ENCODE peak calls at places on chromosomes 4 and X, in nine cellular contexts. One of them, this sample, is unnamed.
A peak's percentile ranks its signal among the peaks of the same experiment; 100 is the strongest.

GRCh38 chr4:120008075-120008474 is 58.6 kb downstream of the MAD2L1 start:
- DNase-seq in GM23338: no peak
- DNase-seq in OCI-LY7: no peak
- DNase-seq in heart left ventricle: no peak
- DNase-seq in astrocyte: no peak
- DNase-seq in SK-N-SH: no peak
- DNase-seq in uterus: no peak
- DNase-seq in K562: no peak
- DNase-seq in gastrocnemius medialis: no peak
- DNase-seq in this sample: no peak

GRCh38 chrX:38220024-38220935 is at the start of gene SRPX:
- DNase-seq in GM23338: peak; percentile 63
- DNase-seq in OCI-LY7: no peak
- DNase-seq in heart left ventricle: peak; percentile 61
- DNase-seq in astrocyte: peak; percentile 34
- DNase-seq in SK-N-SH: peak; percentile 53
- DNase-seq in uterus: peak; percentile 32
- DNase-seq in K562: peak; percentile 13
- DNase-seq in gastrocnemius medialis: no peak
- DNase-seq in this sample: no peak

GRCh38 chrX:118182050-118182449 is 65.4 kb upstream of the KLHL13 start:
- DNase-seq in GM23338: no peak
- DNase-seq in OCI-LY7: no peak
- DNase-seq in heart left ventricle: no peak
- DNase-seq in astrocyte: peak; percentile 45
- DNase-seq in SK-N-SH: no peak
- DNase-seq in uterus: no peak
- DNase-seq in K562: no peak
- DNase-seq in gastrocnemius medialis: no peak
- DNase-seq in this sample: no peak

GRCh38 chrX:100662791-100663190 is 18.8 kb downstream of the SRPX2 start:
- DNase-seq in GM23338: no peak
- DNase-seq in OCI-LY7: no peak
- DNase-seq in heart left ventricle: no peak
- DNase-seq in astrocyte: no peak
- DNase-seq in SK-N-SH: no peak
- DNase-seq in uterus: no peak
- DNase-seq in K562: no peak
- DNase-seq in gastrocnemius medialis: no peak
- DNase-seq in this sample: no peak

GRCh38 chrX:46488712-46489111 is 56.5 kb downstream of the ZNF674 start:
- DNase-seq in GM23338: peak; percentile 55
- DNase-seq in OCI-LY7: no peak
- DNase-seq in heart left ventricle: no peak
- DNase-seq in astrocyte: no peak
- DNase-seq in SK-N-SH: no peak
- DNase-seq in uterus: no peak
- DNase-seq in K562: no peak
- DNase-seq in gastrocnemius medialis: no peak
- DNase-seq in this sample: no peak

GRCh38 chrX:141158084-141158483 is 18.8 kb downstream of the LDOC1 start:
- DNase-seq in GM23338: no peak
- DNase-seq in OCI-LY7: no peak
- DNase-seq in heart left ventricle: no peak
- DNase-seq in astrocyte: no peak
- DNase-seq in SK-N-SH: no peak
- DNase-seq in uterus: no peak
- DNase-seq in K562: no peak
- DNase-seq in gastrocnemius medialis: no peak
- DNase-seq in this sample: no peak

GRCh38 chr4:28916585-28916984 is 1803.6 kb upstream of the PCDH7 start:
- DNase-seq in GM23338: no peak
- DNase-seq in OCI-LY7: no peak
- DNase-seq in heart left ventricle: no peak
- DNase-seq in astrocyte: no peak
- DNase-seq in SK-N-SH: no peak
- DNase-seq in uterus: no peak
- DNase-seq in K562: no peak
- DNase-seq in gastrocnemius medialis: no peak
- DNase-seq in this sample: no peak

GRCh38 chr4:82043809-82044137 is 330.0 kb downstream of the HNRNPD start:
- DNase-seq in GM23338: no peak
- DNase-seq in OCI-LY7: no peak
- DNase-seq in heart left ventricle: no peak
- DNase-seq in astrocyte: no peak
- DNase-seq in SK-N-SH: peak; percentile 3
- DNase-seq in uterus: no peak
- DNase-seq in K562: no peak
- DNase-seq in gastrocnemius medialis: no peak
- DNase-seq in this sample: no peak

GRCh38 chrX:10744011-10744410 is 123.6 kb upstream of the MID1 start:
- DNase-seq in GM23338: no peak
- DNase-seq in OCI-LY7: no peak
- DNase-seq in heart left ventricle: no peak
- DNase-seq in astrocyte: no peak
- DNase-seq in SK-N-SH: peak; percentile 17
- DNase-seq in uterus: no peak
- DNase-seq in K562: no peak
- DNase-seq in gastrocnemius medialis: no peak
- DNase-seq in this sample: no peak

GRCh38 chr4:2924286-2924685 is 38.9 kb downstream of the NOP14 start:
- DNase-seq in GM23338: no peak
- DNase-seq in OCI-LY7: no peak
- DNase-seq in heart left ventricle: no peak
- DNase-seq in astrocyte: no peak
- DNase-seq in SK-N-SH: no peak
- DNase-seq in uterus: no peak
- DNase-seq in K562: no peak
- DNase-seq in gastrocnemius medialis: peak; percentile 6
- DNase-seq in this sample: no peak

GRCh38 chr4:14130551-14130950 is 503.0 kb upstream of the BOD1L1 start:
- DNase-seq in GM23338: no peak
- DNase-seq in OCI-LY7: no peak
- DNase-seq in heart left ventricle: no peak
- DNase-seq in astrocyte: peak; percentile 3
- DNase-seq in SK-N-SH: no peak
- DNase-seq in uterus: no peak
- DNase-seq in K562: no peak
- DNase-seq in gastrocnemius medialis: no peak
- DNase-seq in this sample: no peak

GRCh38 chr4:57098945-57099344 is 11.2 kb downstream of the IGFBP7 start:
- DNase-seq in GM23338: no peak
- DNase-seq in OCI-LY7: no peak
- DNase-seq in heart left ventricle: no peak
- DNase-seq in astrocyte: peak; percentile 91
- DNase-seq in SK-N-SH: no peak
- DNase-seq in uterus: no peak
- DNase-seq in K562: no peak
- DNase-seq in gastrocnemius medialis: no peak
- DNase-seq in this sample: no peak

GRCh38 chrX:112211459-112211858 is 128.9 kb upstream of the TRPC5 start:
- DNase-seq in GM23338: no peak
- DNase-seq in OCI-LY7: no peak
- DNase-seq in heart left ventricle: no peak
- DNase-seq in astrocyte: peak; percentile 54
- DNase-seq in SK-N-SH: no peak
- DNase-seq in uterus: no peak
- DNase-seq in K562: no peak
- DNase-seq in gastrocnemius medialis: no peak
- DNase-seq in this sample: no peak

GRCh38 chr4:139814285-139815015 is 148.8 kb downstream of the MGST2 start:
- DNase-seq in GM23338: no peak
- DNase-seq in OCI-LY7: no peak
- DNase-seq in heart left ventricle: no peak
- DNase-seq in astrocyte: peak; percentile 48
- DNase-seq in SK-N-SH: no peak
- DNase-seq in uterus: peak; percentile 61
- DNase-seq in K562: no peak
- DNase-seq in gastrocnemius medialis: peak; percentile 46
- DNase-seq in this sample: no peak

GRCh38 chr4:37689353-37689752 is 3.2 kb upstream of the RELL1 start:
- DNase-seq in GM23338: no peak
- DNase-seq in OCI-LY7: no peak
- DNase-seq in heart left ventricle: no peak
- DNase-seq in astrocyte: no peak
- DNase-seq in SK-N-SH: no peak
- DNase-seq in uterus: no peak
- DNase-seq in K562: no peak
- DNase-seq in gastrocnemius medialis: no peak
- DNase-seq in this sample: no peak

GRCh38 chrX:140432328-140433025 is 72.4 kb downstream of the SOX3 start:
- DNase-seq in GM23338: no peak
- DNase-seq in OCI-LY7: no peak
- DNase-seq in heart left ventricle: no peak
- DNase-seq in astrocyte: peak; percentile 31
- DNase-seq in SK-N-SH: no peak
- DNase-seq in uterus: no peak
- DNase-seq in K562: no peak
- DNase-seq in gastrocnemius medialis: no peak
- DNase-seq in this sample: no peak

GRCh38 chrX:152170621-152171020 is 32.2 kb upstream of the MAGEA10 start:
- DNase-seq in GM23338: no peak
- DNase-seq in OCI-LY7: no peak
- DNase-seq in heart left ventricle: no peak
- DNase-seq in astrocyte: no peak
- DNase-seq in SK-N-SH: no peak
- DNase-seq in uterus: no peak
- DNase-seq in K562: no peak
- DNase-seq in gastrocnemius medialis: no peak
- DNase-seq in this sample: no peak

GRCh38 chrX:126733874-126734273 is 85.7 kb upstream of the PRR32 start:
- DNase-seq in GM23338: no peak
- DNase-seq in OCI-LY7: no peak
- DNase-seq in heart left ventricle: no peak
- DNase-seq in astrocyte: no peak
- DNase-seq in SK-N-SH: no peak
- DNase-seq in uterus: no peak
- DNase-seq in K562: no peak
- DNase-seq in gastrocnemius medialis: no peak
- DNase-seq in this sample: no peak

GRCh38 chr4:26558166-26558895 is 25.6 kb upstream of the TBC1D19 start:
- DNase-seq in GM23338: no peak
- DNase-seq in OCI-LY7: no peak
- DNase-seq in heart left ventricle: no peak
- DNase-seq in astrocyte: no peak
- DNase-seq in SK-N-SH: no peak
- DNase-seq in uterus: no peak
- DNase-seq in K562: no peak
- DNase-seq in gastrocnemius medialis: no peak
- DNase-seq in this sample: no peak

GRCh38 chrX:40153335-40154221 is 55.8 kb upstream of the BCOR start:
- DNase-seq in GM23338: peak; percentile 39
- DNase-seq in OCI-LY7: peak; percentile 79
- DNase-seq in heart left ventricle: peak; percentile 70
- DNase-seq in astrocyte: no peak
- DNase-seq in SK-N-SH: peak; percentile 76
- DNase-seq in uterus: peak; percentile 58
- DNase-seq in K562: peak; percentile 67
- DNase-seq in gastrocnemius medialis: peak; percentile 30
- DNase-seq in this sample: peak; percentile 64
- H3K4me1 ChIP-seq in GM23338: peaks cover 24% of the 10 kb centered on the region
- H3K4me1 ChIP-seq in OCI-LY7: peaks cover 73% of the 10 kb centered on the region
- H3K4me1 ChIP-seq in heart left ventricle: peaks cover 39% of the 10 kb centered on the region
- H3K4me1 ChIP-seq in astrocyte: peaks cover 8% of the 10 kb centered on the region
- H3K4me1 ChIP-seq in SK-N-SH: peaks cover 43% of the 10 kb centered on the region
- H3K4me1 ChIP-seq in uterus: no peaks in the 10 kb centered on the region
- H3K4me1 ChIP-seq in K562: peaks cover 83% of the 10 kb centered on the region
- H3K4me1 ChIP-seq in gastrocnemius medialis: peaks cover 4% of the 10 kb centered on the region
- H3K4me1 ChIP-seq in this sample: peaks cover 13% of the 10 kb centered on the region

DNA sequence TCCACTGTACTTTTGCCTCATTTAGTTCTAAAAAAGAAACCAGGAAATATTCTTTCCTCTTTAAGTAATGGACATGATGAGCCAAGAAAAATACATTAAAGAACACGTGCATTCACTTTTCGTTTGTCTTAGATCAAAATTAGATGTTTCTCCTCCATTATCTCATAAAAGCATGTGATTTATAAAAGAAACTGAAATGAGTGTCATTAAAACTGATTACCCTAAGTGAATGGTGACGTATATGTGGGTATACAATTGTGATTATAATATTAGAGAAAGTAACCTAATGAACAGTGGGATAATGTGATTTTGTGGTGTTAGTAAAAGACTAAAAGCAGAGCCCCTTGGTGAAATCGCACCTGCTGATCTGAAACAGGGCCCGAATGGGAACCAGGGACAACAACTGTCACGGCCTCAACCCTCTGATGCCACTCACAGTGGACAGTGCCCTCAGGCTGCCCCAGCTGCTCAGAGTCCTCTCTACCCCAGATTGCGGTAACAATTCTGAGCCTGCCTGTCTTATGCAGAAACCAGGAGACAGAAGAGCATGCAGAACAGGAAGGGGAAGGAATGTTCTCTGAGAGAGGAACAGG is 25.7 kb upstream of the HS6ST2 start:
- DNase-seq in GM23338: no peak
- DNase-seq in OCI-LY7: no peak
- DNase-seq in heart left ventricle: no peak
- DNase-seq in astrocyte: no peak
- DNase-seq in SK-N-SH: peak; percentile 44
- DNase-seq in uterus: no peak
- DNase-seq in K562: no peak
- DNase-seq in gastrocnemius medialis: no peak
- DNase-seq in this sample: no peak
- H3K4me1 ChIP-seq in GM23338: no peaks in the 10 kb centered on the region
- H3K4me1 ChIP-seq in OCI-LY7: no peaks in the 10 kb centered on the region
- H3K4me1 ChIP-seq in heart left ventricle: no peaks in the 10 kb centered on the region
- H3K4me1 ChIP-seq in astrocyte: no peaks in the 10 kb centered on the region
- H3K4me1 ChIP-seq in SK-N-SH: peaks cover 17% of the 10 kb centered on the region
- H3K4me1 ChIP-seq in uterus: no peaks in the 10 kb centered on the region
- H3K4me1 ChIP-seq in K562: no peaks in the 10 kb centered on the region
- H3K4me1 ChIP-seq in gastrocnemius medialis: no peaks in the 10 kb centered on the region
- H3K4me1 ChIP-seq in this sample: no peaks in the 10 kb centered on the region

GRCh38 chr4:151566053-151566452 is 157.1 kb downstream of the FHIP1A start:
- DNase-seq in GM23338: no peak
- DNase-seq in OCI-LY7: no peak
- DNase-seq in heart left ventricle: no peak
- DNase-seq in astrocyte: no peak
- DNase-seq in SK-N-SH: no peak
- DNase-seq in uterus: no peak
- DNase-seq in K562: no peak
- DNase-seq in gastrocnemius medialis: no peak
- DNase-seq in this sample: no peak
- H3K4me1 ChIP-seq in GM23338: peaks cover 8% of the 10 kb centered on the region
- H3K4me1 ChIP-seq in OCI-LY7: peaks cover 36% of the 10 kb centered on the region
- H3K4me1 ChIP-seq in heart left ventricle: no peaks in the 10 kb centered on the region
- H3K4me1 ChIP-seq in astrocyte: no peaks in the 10 kb centered on the region
- H3K4me1 ChIP-seq in SK-N-SH: peaks cover 2% of the 10 kb centered on the region
- H3K4me1 ChIP-seq in uterus: no peaks in the 10 kb centered on the region
- H3K4me1 ChIP-seq in K562: no peaks in the 10 kb centered on the region
- H3K4me1 ChIP-seq in gastrocnemius medialis: peaks cover 27% of the 10 kb centered on the region
- H3K4me1 ChIP-seq in this sample: no peaks in the 10 kb centered on the region

DNA sequence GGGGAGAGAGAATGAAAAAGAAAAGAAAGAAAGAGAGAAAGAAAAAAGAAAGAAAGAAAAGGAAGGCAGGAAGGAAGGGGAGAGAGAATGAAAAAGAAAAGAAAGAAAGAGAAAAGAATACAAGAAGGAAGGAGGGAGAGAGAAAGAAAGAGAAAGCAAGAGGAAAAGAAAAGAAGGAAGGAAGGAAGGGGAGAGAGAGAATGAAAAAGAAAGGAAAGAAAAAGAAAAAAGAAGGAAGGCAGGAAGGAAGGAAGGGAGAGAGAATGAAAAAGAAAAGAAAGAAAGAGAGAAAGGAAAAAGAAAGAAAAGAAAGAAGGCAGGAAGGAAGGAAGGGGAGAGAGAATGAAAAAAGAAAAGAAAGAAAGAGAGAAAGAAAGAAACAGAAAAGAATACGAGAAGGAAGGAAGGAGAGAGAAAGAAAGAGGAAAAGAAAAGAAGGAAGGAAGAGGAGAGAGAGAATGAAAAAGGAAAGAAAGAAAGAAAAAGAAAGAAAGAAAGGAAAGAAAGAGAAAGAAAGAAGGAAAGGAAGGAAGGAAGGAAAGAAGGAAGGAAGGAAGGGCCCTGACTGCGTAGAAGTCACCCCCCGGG is 15.1 kb upstream of the P2RY8 start:
- DNase-seq in GM23338: no peak
- DNase-seq in OCI-LY7: no peak
- DNase-seq in heart left ventricle: no peak
- DNase-seq in astrocyte: no peak
- DNase-seq in SK-N-SH: no peak
- DNase-seq in uterus: no peak
- DNase-seq in K562: no peak
- DNase-seq in gastrocnemius medialis: no peak
- DNase-seq in this sample: no peak
- H3K4me1 ChIP-seq in GM23338: no peaks in the 10 kb centered on the region
- H3K4me1 ChIP-seq in OCI-LY7: peaks cover 16% of the 10 kb centered on the region
- H3K4me1 ChIP-seq in heart left ventricle: peaks cover 8% of the 10 kb centered on the region
- H3K4me1 ChIP-seq in astrocyte: no peaks in the 10 kb centered on the region
- H3K4me1 ChIP-seq in SK-N-SH: no peaks in the 10 kb centered on the region
- H3K4me1 ChIP-seq in uterus: no peaks in the 10 kb centered on the region
- H3K4me1 ChIP-seq in K562: no peaks in the 10 kb centered on the region
- H3K4me1 ChIP-seq in gastrocnemius medialis: no peaks in the 10 kb centered on the region
- H3K4me1 ChIP-seq in this sample: no peaks in the 10 kb centered on the region

This sample was measured in Karpas-422.